ENCODE peak calls at places on chromosomes 7 and 10, in ten cellular contexts. F, Z, U, R, C, A, K, W, E and J are unnamed samples.

GRCh38 chr10:118457824-118458428 is 115.8 kb upstream of the FAM204A start:
- DNase-seq in U (no peak), F (no peak), R (no peak), A (no peak), E (no peak), C (no peak), K (no peak), Z (no peak), W (no peak), J (no peak)

GRCh38 chr10:72229261-72230251 is 13.5 kb upstream of the ASCC1 start:
- DNase-seq in W (no peak), Z (no peak), U (no peak), F (no peak), A (no peak), E (no peak), R (no peak), C (no peak), K (no peak), J (no peak)

GRCh38 chr7:30113144-30113543 is 21.6 kb upstream of the MTURN start:
- DNase-seq in U (no peak), E (no peak), C (no peak), A (no peak), K (no peak), F (no peak), R (no peak), Z (no peak), W (no peak), J (no peak)

GRCh38 chr10:79069325-79070090 is 742 bp downstream of the ZMIZ1 start:
- DNase-seq in A (no peak), F (peak), C (peak), R (no peak), U (peak), Z (no peak), K (peak), W (no peak), E (no peak), J (no peak)

GRCh38 chr7:155971180-155971770 is 159.0 kb upstream of the SHH start:
- DNase-seq in A (no peak), E (no peak), U (no peak), W (peak), C (no peak), K (no peak), Z (no peak), F (no peak), R (no peak), J (peak)

GRCh38 chr10:126133906-126134703 is 237.7 kb downstream of the FANK1 start:
- DNase-seq in F (no peak), Z (no peak), A (no peak), R (no peak), E (no peak), U (no peak), C (no peak), W (no peak), K (no peak), J (no peak)

GRCh38 chr7:43803865-43804264 is 45.4 kb downstream of the BLVRA start:
- DNase-seq in Z (no peak), W (no peak), C (no peak), A (no peak), U (no peak), F (no peak), R (no peak), K (no peak), E (no peak), J (no peak)

GRCh38 chr7:46791180-46791579 is 790.7 kb downstream of the TNS3 start:
- DNase-seq in F (no peak), U (no peak), A (no peak), Z (no peak), W (no peak), R (no peak), K (no peak), C (no peak), E (no peak), J (no peak)

GRCh38 chr7:1192171-1192676 is 32.2 kb upstream of the ZFAND2A start:
- DNase-seq in E (no peak), K (no peak), C (no peak), F (no peak), W (no peak), A (no peak), Z (no peak), R (no peak), U (no peak), J (no peak)

GRCh38 chr10:14782691-14783363 is 8.1 kb upstream of the FAM107B start:
- DNase-seq in U (no peak), Z (peak), W (no peak), E (no peak), A (peak), C (no peak), K (no peak), R (no peak), F (no peak), J (no peak)

GRCh38 chr10:36057180-36057579 is 415.1 kb upstream of the FZD8 start:
- DNase-seq in E (no peak), U (no peak), K (no peak), W (no peak), R (no peak), F (no peak), A (no peak), C (no peak), Z (no peak), J (no peak)

GRCh38 chr7:124032369-124033092 is at the start of gene TMEM229A:
- DNase-seq in A (no peak), F (no peak), U (peak), C (peak), Z (no peak), K (no peak), E (no peak), R (peak), W (no peak), J (no peak)

GRCh38 chr10:116268976-116269375 is 4.0 kb downstream of the GFRA1 start:
- DNase-seq in C (no peak), F (no peak), A (no peak), Z (no peak), U (no peak), E (no peak), R (no peak), W (no peak), K (no peak), J (no peak)
- TF ChIP-seq CTCF in C (no peak), F (peak), A (no peak), Z (no peak), U (no peak), E (no peak), R (no peak), W (no peak), K (no peak), J (no peak)

GRCh38 chr10:97321032-97321806 is 2.1 kb downstream of the FRAT1 start:
- DNase-seq in U (peak), K (no peak), C (no peak), F (no peak), W (no peak), A (no peak), Z (no peak), R (no peak), E (peak), J (peak)
- TF ChIP-seq POLR2A in U (no peak), K (no peak), C (no peak), F (no peak), W (no peak), A (no peak), Z (no peak), R (no peak), E (no peak), J (no peak)

GRCh38 chr7:36188923-36189322 is 35.9 kb downstream of the EEPD1 start:
- DNase-seq in K (no peak), E (no peak), C (no peak), A (no peak), R (no peak), W (no peak), F (no peak), Z (no peak), U (no peak), J (no peak)

GRCh38 chr7:36192050-36192824 is 39.2 kb downstream of the EEPD1 start:
- DNase-seq in W (no peak), K (no peak), R (no peak), Z (peak), A (no peak), F (no peak), U (peak), E (peak), C (no peak), J (peak)

GRCh38 chr7:36191292-36191920 is 38.4 kb downstream of the EEPD1 start:
- DNase-seq in W (no peak), F (no peak), R (no peak), Z (peak), A (no peak), E (no peak), C (no peak), K (no peak), U (no peak), J (no peak)

GRCh38 chr7:36190447-36191291 is 37.6 kb downstream of the EEPD1 start:
- DNase-seq in Z (no peak), R (no peak), E (no peak), K (no peak), A (no peak), U (no peak), C (no peak), W (no peak), F (no peak), J (no peak)

DNA sequence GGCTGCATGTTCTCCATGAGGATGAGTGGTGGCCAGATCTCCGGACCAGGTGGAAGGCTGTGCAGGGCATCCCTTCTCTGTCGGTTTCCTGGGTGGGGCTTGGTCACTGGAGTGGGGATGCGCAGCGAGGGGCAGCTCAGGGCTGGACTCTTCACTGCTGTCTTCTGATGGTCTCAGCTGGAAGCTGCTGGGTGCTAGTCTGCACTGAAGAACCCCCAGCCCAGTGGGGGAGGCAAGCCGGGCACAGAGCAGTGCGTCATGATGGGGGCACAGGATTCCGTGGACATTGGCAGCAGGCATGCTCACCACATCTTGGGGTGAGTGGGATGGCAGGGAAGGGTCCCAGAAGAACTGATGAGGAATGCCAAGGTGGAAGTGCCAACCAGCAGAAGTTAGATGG is 39.8 kb downstream of the EEPD1 start:
- DNase-seq in E (no peak), R (no peak), U (no peak), F (no peak), K (no peak), Z (no peak), W (no peak), A (no peak), C (no peak), J (no peak)
- H3K4me3 ChIP-seq in E (no peak), R (no peak), U (no peak), F (no peak), K (no peak), Z (no peak), W (no peak), A (no peak), C (no peak), J (no peak)

DNA sequence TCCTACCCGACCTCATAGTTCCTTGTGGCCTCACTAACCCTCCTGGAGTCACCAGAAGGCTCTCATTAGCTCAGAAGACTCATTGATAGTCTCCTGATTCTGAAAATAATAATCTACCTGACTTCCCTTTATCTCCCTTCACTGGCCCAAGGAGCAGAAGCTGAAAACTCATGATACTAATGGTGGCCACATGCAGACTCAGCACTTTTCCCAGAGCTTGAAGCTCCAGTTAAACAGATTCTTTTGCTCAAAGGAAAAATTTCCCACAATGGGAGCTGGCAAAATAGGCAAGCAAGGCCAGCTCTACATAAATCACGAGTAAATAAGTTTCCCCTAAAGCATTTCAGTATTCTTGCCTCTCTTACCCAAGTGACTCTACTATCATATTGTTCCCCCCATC is 8.2 kb downstream of the NAPEPLD start:
- DNase-seq in A (no peak), U (no peak), C (no peak), F (no peak), Z (no peak), E (no peak), W (no peak), R (no peak), K (no peak), J (no peak)
- TF ChIP-seq CTCF in A (no peak), U (no peak), C (no peak), F (no peak), Z (no peak), E (no peak), W (no peak), R (no peak), K (no peak), J (no peak)

GRCh38 chr7:128455556-128456254 is at the start of gene HILPDA:
- DNase-seq in W (peak), A (peak), R (peak), U (peak), F (peak), C (peak), E (peak), K (peak), Z (peak), J (peak)
- TF ChIP-seq POLR2A in W (peak), A (no peak), R (peak), U (peak), F (peak), C (no peak), E (peak), K (peak), Z (peak), J (no peak)

GRCh38 chr7:50667789-50668226 is 102.6 kb upstream of the DDC start:
- DNase-seq in Z (peak), E (no peak), A (no peak), C (no peak), R (no peak), K (no peak), F (peak), U (no peak), W (no peak), J (peak)
- H3K4me3 ChIP-seq in Z (no peak), E (no peak), A (no peak), C (no peak), R (no peak), K (no peak), F (no peak), U (no peak), W (no peak), J (no peak)

DNA sequence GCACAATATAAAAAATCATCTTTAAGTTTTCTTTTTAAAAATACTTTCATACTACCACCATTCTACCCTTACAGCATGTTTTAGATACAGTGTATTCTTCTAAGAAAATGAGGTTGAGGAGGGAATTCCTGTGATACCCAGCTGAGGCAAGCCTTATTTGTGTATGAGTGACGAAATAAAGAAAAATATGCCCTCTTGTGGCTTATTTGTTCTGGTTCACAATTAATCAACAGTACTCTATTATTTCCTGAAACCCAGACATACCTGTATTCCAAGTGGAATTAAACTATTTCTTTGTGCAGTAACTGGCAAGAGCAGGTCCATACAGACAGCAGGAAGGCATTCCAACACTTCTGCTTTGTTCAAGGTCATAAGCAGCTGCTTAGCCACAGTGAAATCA is 4.5 kb upstream of the SEMA3D start:
- DNase-seq in Z (no peak), F (no peak), C (no peak), U (no peak), K (no peak), R (no peak), E (no peak), W (no peak), A (no peak), J (no peak)
- TF ChIP-seq CTCF in Z (no peak), F (peak), C (no peak), U (peak), K (no peak), R (no peak), E (peak), W (no peak), A (no peak), J (no peak)

GRCh38 chr7:98617960-98618418 is 904 bp downstream of the NPTX2 start:
- DNase-seq in E (no peak), F (no peak), W (no peak), Z (no peak), C (no peak), U (no peak), A (no peak), R (no peak), K (no peak), J (no peak)

GRCh38 chr7:98619450-98620321 is 2.6 kb downstream of the NPTX2 start:
- DNase-seq in Z (no peak), R (no peak), E (no peak), F (no peak), W (no peak), C (peak), A (no peak), U (no peak), K (no peak), J (no peak)

GRCh38 chr7:98618786-98619185 is 1.7 kb downstream of the NPTX2 start:
- DNase-seq in Z (no peak), F (no peak), A (no peak), E (no peak), U (no peak), K (no peak), W (no peak), R (no peak), C (no peak), J (no peak)

GRCh38 chr7:98616381-98617050 is 569 bp upstream of the NPTX2 start:
- DNase-seq in Z (no peak), K (no peak), U (no peak), R (no peak), E (no peak), W (no peak), A (no peak), F (no peak), C (no peak), J (no peak)

DNA sequence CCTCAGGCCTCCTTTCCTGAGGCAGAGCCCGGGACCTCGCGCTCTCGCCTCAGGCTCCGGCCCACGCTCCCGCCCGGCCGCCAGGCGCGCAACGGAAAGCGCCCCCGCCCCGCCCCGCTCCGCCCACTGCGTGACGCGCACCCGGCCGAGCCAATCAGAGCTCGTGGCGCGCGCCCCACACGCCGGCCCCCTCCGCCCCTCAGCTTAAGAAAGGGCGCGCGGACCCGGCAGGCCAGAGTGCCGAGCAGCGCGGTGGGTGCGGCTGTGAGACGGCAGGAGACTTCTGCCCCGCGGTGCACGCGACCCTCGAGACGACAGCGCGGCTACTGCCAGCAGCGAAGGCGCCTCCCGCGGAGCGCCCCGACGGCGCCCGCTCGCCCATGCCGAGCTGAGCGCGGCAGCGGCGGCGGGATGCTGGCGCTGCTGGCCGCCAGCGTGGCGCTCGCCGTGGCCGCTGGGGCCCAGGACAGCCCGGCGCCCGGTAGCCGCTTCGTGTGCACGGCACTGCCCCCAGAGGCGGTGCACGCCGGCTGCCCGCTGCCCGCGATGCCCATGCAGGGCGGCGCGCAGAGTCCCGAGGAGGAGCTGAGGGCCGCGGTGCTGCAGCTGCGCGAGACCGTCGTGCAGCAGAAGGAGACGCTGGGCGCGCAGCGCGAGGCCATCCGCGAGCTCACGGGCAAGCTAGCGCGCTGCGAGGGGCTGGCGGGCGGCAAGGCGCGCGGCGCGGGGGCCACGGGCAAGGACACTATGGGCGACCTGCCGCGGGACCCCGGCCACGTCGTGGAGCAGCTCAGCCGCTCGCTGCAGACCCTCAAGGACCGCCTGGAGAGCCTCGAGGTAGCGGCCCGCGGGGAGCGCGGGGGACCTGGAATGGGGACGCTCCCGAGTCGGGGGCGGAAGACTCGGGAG is at the start of gene NPTX2:
- DNase-seq in F (no peak), C (no peak), E (no peak), R (peak), A (no peak), W (no peak), U (no peak), K (no peak), Z (no peak), J (no peak)
- TF ChIP-seq POLR2A in F (no peak), C (no peak), E (no peak), R (no peak), A (no peak), W (no peak), U (no peak), K (no peak), Z (peak), J (no peak)